ENCODE peak calls at places on chromosomes 16 and 17, in five cellular contexts. H is mucosa of descending colon, W is cardiac fibroblast, O is brain microvascular endothelial cell, A is tibial nerve. X is an unnamed sample.

GRCh38 chr16:85092309-85092708 is 20.0 kb downstream of the CIBAR2 start:
- DNase-seq in W (no peak), A (no peak), O (no peak), H (no peak), X (no peak)

GRCh38 chr17:4584125-4584834 is at the start of gene SMTNL2:
- DNase-seq in O (no peak), W (no peak), A (no peak), H (peak), X (no peak)

GRCh38 chr17:63376949-63377348 is 69.2 kb downstream of the CYB561 start:
- DNase-seq in O (no peak), H (no peak), A (no peak), W (no peak), X (no peak)

GRCh38 chr17:56891751-56892150 is 22.1 kb downstream of the TRIM25 start:
- DNase-seq in H (no peak), W (peak), O (no peak), A (no peak), X (no peak)

GRCh38 chr17:80423536-80424225 is 8.7 kb downstream of the ENDOV start:
- DNase-seq in H (peak), W (no peak), A (no peak), O (no peak), X (no peak)

GRCh38 chr16:24701521-24701951 is 27.9 kb upstream of the TNRC6A start:
- DNase-seq in H (no peak), O (no peak), W (peak), A (no peak), X (no peak)

GRCh38 chr17:83056583-83057396 is 22.6 kb upstream of the METRNL start:
- DNase-seq in H (peak), A (peak), W (no peak), O (no peak), X (no peak)

GRCh38 chr17:8742274-8742673 is 2.4 kb downstream of the CCDC42 start:
- DNase-seq in A (no peak), W (no peak), H (no peak), O (no peak), X (no peak)

GRCh38 chr16:3825103-3825502 is 55.4 kb downstream of the CREBBP start:
- DNase-seq in A (no peak), O (no peak), W (peak), H (no peak), X (no peak)

GRCh38 chr17:50201226-50201854 is at the start of gene COL1A1:
- DNase-seq in A (peak), H (peak), O (peak), W (peak), X (no peak)

GRCh38 chr17:35315283-35315682 is 58.1 kb downstream of the SLFN11 start:
- DNase-seq in H (no peak), W (peak), A (peak), O (peak), X (no peak)

GRCh38 chr16:31880322-31880979 is 6.8 kb downstream of the ZNF267 start:
- DNase-seq in H (no peak), A (no peak), O (peak), W (peak), X (peak)

GRCh38 chr16:80147021-80147680 is 393.6 kb upstream of the DYNLRB2 start:
- DNase-seq in H (no peak), W (peak), A (no peak), O (no peak), X (no peak)

GRCh38 chr17:64216385-64217248 is 46.4 kb downstream of the TEX2 start:
- DNase-seq in A (peak), O (peak), H (no peak), W (peak), X (no peak)

GRCh38 chr16:69123894-69124293 is 8.5 kb downstream of the CHTF8 start:
- DNase-seq in O (peak), W (peak), A (peak), H (no peak), X (no peak)

GRCh38 chr16:80667258-80667560 is 126.4 kb downstream of the DYNLRB2 start:
- DNase-seq in W (no peak), O (no peak), A (no peak), H (no peak), X (no peak)

GRCh38 chr16:84596801-84597517 is 20.9 kb downstream of the COTL1 start:
- DNase-seq in O (no peak), W (no peak), A (no peak), H (no peak), X (no peak)

GRCh38 chr17:35291802-35292201 is 48.9 kb downstream of the SLFN5 start:
- DNase-seq in W (peak), A (no peak), O (peak), H (no peak), X (no peak)

GRCh38 chr16:8931864-8932263 is 31.8 kb downstream of the USP7 start:
- DNase-seq in W (peak), H (no peak), A (peak), O (peak), X (no peak)

GRCh38 chr17:73588291-73589095 is 55.8 kb downstream of the SDK2 start:
- DNase-seq in H (no peak), A (no peak), W (no peak), O (no peak), X (no peak)

GRCh38 chr17:6574689-6575595 is 18.6 kb upstream of the PITPNM3 start:
- DNase-seq in A (no peak), O (peak), W (peak), H (no peak), X (no peak)

GRCh38 chr16:78574571-78574970 is 475.1 kb downstream of the WWOX start:
- DNase-seq in H (no peak), W (no peak), O (no peak), A (no peak), X (no peak)

GRCh38 chr17:44398692-44399691 is 9.5 kb upstream of the ITGA2B start:
- DNase-seq in H (no peak), W (no peak), A (no peak), O (peak), X (no peak)

GRCh38 chr16:1771072-1771863 is at the start of gene NME3:
- DNase-seq in A (peak), O (peak), W (peak), H (peak), X (no peak)

GRCh38 chr17:44309472-44309871 is 1.1 kb downstream of the RUNDC3A start:
- DNase-seq in A (no peak), H (no peak), O (no peak), W (no peak), X (no peak)

GRCh38 chr17:246226-246625 is 64.8 kb upstream of the DOC2B start:
- DNase-seq in A (no peak), H (peak), O (no peak), W (no peak), X (no peak)

GRCh38 chr17:67682196-67682595 is 35.5 kb upstream of the NOL11 start:
- DNase-seq in H (no peak), W (no peak), A (no peak), O (no peak), X (no peak)

GRCh38 chr17:44389281-44389680 is at the start of gene ITGA2B:
- DNase-seq in W (no peak), H (no peak), O (no peak), A (no peak), X (no peak)

GRCh38 chr16:84532299-84532724 is 27.9 kb upstream of the MEAK7 start:
- DNase-seq in O (peak), A (peak), H (peak), W (peak), X (peak)

DNA sequence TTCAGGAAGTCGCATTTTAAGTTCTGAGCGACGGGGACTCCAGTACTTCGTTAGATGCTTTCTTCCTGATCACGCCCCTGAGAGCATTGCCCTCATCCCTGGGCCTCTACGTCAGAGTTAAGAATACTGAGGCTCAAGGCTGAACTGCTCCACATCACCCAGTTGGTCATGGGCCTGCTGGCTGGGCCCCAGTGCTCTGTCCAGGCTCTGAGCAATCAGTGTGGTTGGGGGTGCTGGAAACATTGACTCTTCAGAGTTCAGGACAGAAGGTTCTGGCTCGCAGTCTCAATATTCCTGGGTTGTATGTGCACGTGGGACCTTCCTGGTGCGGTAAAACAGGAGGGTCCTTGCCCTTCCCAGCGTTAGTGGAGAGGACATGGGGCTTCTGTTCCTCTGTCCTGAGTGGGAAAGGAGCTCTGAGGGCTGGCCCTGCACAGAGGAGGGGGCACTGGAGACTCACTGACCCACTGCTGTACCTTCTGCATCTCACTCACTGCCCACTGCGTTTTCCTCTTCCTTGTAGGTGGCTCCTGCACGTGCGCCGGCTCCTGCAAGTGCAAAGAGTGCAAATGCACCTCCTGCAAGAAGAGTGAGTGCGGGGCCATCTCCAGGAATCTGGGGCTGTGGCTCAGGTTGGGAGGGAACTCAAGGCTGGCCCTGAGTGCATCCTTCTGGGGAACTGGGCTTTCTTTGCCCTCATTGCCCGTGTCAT is 518 bp downstream of the MT1E start:
- DNase-seq in A (peak), W (peak), O (peak), H (no peak), X (no peak)
- H3K4me3 ChIP-seq in A (peak), W (peak), O (peak), H (no peak), X (peak)

DNA sequence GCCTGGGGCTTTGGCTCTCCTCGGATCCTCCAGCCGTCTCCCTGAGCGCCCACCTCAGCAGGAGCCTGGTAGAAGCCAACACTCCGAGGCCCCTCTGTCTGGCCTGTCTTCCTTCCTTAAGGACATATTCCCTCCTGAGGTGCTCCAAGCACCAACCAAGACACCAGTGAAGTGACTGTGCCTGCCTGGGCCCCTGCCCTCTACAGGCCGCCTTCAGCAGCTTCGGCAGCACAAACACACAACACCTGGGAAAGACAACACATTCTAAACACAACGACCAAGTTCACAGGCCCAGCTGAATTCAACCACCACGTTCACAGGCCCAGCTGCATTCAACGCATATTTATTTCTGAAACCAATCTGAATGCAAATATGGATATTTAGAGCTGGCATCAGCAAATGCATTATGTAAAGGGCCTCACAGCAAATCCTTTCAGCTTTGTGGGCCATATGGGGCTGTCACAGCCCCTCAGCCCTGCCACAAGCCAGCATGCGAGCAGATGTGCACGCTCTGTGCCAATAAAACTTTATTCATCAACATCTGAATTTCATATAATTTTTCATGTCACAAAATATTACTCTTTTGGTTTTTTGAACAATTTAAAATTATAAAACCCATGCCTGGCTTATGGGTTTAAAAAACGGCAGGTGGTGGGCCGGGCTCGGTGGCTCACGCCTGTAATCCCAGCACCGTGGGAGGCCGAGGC is 12.2 kb downstream of the GALNS start:
- DNase-seq in W (no peak), A (no peak), O (no peak), H (no peak), X (no peak)
- TF ChIP-seq CTCF in W (no peak), A (no peak), O (peak), H (no peak), X (peak)

GRCh38 chr16:68086336-68086821 is 1.2 kb downstream of the NFATC3 start:
- DNase-seq in A (no peak), H (no peak), W (peak), O (no peak), X (no peak)
- H3K4me3 ChIP-seq in A (peak), H (peak), W (peak), O (peak), X (peak)

GRCh38 chr17:74813793-74814192 is 37.6 kb upstream of the NAT9 start:
- DNase-seq in H (no peak), W (no peak), A (no peak), O (no peak), X (no peak)

GRCh38 chr17:74816883-74817620 is 40.9 kb upstream of the NAT9 start:
- DNase-seq in W (no peak), A (no peak), H (no peak), O (no peak), X (no peak)

GRCh38 chr17:74815067-74815466 is 38.9 kb upstream of the NAT9 start:
- DNase-seq in O (no peak), H (no peak), W (no peak), A (no peak), X (no peak)

GRCh38 chr17:74814453-74814852 is 38.3 kb upstream of the NAT9 start:
- DNase-seq in H (no peak), O (no peak), W (no peak), A (no peak), X (no peak)

DNA sequence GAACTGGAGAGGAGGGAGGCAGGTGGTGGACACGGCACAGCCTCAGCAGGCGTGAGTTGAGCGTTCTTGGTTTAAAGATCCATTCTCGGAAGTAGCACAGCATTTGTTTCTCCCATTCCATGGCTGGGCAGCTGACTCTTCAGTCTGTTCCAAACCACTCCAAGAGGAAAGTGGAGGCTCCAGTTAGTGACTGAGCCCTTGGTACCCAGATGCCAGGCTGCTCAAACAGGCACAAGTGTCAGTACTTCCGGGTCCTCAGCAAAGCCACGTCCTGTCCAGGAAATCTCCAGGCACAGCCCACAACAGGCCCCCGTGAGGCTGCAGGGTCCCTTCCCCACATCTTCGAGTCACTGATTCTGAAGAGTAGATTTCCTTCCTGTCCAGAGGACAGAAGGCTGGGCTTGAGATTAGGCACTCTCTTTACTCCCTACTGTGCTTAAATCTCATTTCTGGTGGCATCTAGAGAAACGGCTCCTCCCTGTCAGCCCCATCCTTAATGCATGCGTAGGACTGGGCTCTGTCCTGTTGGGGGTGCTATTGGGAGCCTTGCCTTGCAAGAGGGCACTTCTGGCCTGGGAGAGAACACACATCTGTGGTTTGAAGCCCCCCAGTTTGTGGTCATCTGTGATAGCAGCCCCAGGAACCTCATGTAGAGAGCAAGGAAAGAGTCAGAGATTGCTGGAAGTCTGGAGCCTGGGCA is 39.7 kb upstream of the NAT9 start:
- DNase-seq in W (no peak), O (no peak), H (no peak), A (no peak), X (no peak)
- TF ChIP-seq CTCF in W (no peak), O (peak), H (no peak), A (no peak), X (peak)

DNA sequence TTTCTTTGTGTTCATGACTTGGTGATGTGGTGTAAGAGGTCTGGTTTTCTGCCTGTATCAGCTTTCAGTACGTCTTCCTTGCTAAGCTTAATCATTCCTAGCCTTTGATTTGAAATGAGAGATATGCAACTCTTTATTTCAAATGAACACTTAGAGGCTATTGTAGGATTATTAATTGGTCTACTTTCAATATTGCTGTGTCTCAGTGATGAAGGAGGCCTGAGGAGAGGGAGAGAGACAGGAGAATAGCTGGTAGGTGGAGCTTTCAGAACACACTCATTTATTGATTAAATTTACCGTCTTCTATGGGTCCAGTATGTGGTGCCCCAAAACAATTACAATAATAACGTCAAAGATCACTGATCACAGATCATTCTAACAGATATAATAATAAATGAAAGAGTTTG is 187.0 kb downstream of the BCAS3 start:
- DNase-seq in W (no peak), H (no peak), A (no peak), O (no peak), X (no peak)
- H3K4me3 ChIP-seq in W (no peak), H (no peak), A (no peak), O (no peak), X (no peak)

DNA sequence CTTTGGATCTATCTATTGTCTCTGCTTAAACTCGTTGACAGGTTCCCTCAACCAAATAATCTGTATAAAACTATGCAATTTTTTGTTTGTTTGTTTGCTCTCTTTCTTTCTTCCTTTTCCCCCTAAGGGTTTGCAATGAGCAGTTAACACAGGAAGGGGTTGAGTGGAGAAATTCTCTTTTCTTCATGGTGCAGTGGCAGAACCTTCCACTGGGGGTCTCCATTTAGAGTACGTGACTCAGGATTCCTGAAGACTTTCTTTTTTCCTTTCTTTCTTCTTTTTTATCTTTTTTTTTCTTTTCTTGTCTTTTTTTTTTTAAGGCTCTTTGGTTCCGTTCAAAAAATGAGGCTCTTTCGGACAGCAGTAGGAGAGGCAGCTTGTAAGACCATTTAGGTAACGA is 19.5 kb upstream of the RBFOX1 start:
- DNase-seq in O (no peak), H (no peak), A (peak), W (peak), X (no peak)
- TF ChIP-seq CTCF in O (peak), H (no peak), A (peak), W (peak), X (peak)

DNA sequence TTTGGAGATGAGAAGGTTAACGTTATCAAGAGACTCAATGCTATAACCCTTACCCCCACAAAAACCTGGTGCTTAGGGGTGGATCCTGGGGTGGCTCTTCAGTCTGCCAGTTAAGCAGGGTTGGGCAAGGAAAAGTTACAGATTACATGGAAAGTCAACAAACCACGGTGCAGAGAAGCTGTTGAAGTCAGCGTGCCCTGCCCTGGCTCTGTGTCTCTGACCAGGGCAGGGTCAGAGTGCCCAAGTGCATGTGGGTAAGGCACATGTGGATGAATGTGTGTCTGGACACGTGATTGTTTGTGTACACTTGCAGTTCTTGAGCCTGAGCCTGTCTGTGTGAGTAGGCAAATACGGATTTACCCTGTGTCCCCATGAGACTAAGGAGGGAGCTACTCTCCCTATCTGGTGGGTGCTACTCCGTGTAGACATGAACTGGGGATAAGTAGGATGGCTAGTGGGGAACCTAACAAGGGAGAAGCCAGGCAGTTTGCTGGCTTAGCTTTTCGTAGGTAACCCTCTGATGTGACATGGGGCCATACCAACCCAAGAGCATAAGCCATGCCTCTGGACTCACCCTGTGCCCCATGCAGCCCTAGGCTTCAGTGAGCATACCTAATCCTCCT is 5.5 kb downstream of the IGFBP4 start:
- DNase-seq in A (no peak), H (peak), W (peak), O (no peak), X (peak)
- H3K4me3 ChIP-seq in A (no peak), H (no peak), W (no peak), O (no peak), X (peak)

DNA sequence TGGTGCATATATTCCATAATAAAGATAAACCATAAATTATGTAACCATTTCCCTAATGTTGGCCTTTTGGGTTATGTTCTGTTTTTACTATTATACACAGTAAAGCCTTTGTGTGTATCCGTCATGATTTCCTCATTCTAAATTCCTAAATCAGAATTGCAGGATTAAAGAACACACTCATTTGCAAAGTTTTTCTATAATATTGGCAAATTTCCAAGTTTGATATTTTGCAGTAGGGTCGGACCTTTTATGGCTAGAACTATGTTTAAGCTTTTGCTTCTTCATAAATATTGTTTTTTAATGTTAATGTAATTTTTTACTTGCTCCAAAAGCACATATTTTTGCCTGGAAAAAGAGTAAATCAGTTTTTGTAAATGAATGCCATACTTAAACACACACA is 16.6 kb downstream of the GOSR1 start:
- DNase-seq in W (no peak), A (no peak), O (no peak), H (no peak), X (no peak)
- TF ChIP-seq CTCF in W (no peak), A (no peak), O (no peak), H (no peak), X (no peak)

GRCh38 chr16:10916534-10916933 is 25.7 kb downstream of the DEXI start:
- DNase-seq in A (no peak), H (no peak), O (no peak), W (no peak), X (no peak)
- H3K4me3 ChIP-seq in A (no peak), H (no peak), O (no peak), W (no peak), X (no peak)

GRCh38 chr17:75922963-75923874 is 17.6 kb downstream of the FBF1 start:
- DNase-seq in H (peak), W (no peak), O (no peak), A (no peak), X (no peak)
- TF ChIP-seq CTCF in H (no peak), W (no peak), O (no peak), A (no peak), X (no peak)